ENCODE peak calls at places on chromosomes 2 and 18, in ten cellular contexts. C is H1, M is sigmoid colon, Z is endothelial cell of umbilical vein, V is GM12891, O is HCT116, K is breast epithelium, W is Panc1, G is stomach, A is K562. E is an unnamed sample.

GRCh38 chr18:9994701-9995100 is 80.9 kb downstream of the VAPA start:
- DNase-seq in K (no peak), G (no peak), W (no peak), O (no peak), A (no peak), M (no peak), V (no peak), C (no peak), Z (no peak), E (no peak)

GRCh38 chr2:11398710-11399109 is 54.3 kb upstream of the ROCK2 start:
- DNase-seq in G (peak), A (no peak), C (no peak), W (no peak), O (no peak), V (no peak), M (no peak), Z (no peak), K (no peak), E (peak)

GRCh38 chr2:165469417-165469816 is at the start of gene CSRNP3:
- DNase-seq in K (peak), M (peak), W (no peak), Z (peak), V (no peak), A (no peak), G (peak), C (peak), O (peak), E (peak)

GRCh38 chr2:112803691-112804521 is 19.6 kb upstream of the IL1A start:
- DNase-seq in C (no peak), G (no peak), A (peak), K (no peak), W (no peak), M (no peak), Z (no peak), O (no peak), V (no peak), E (no peak)

GRCh38 chr2:24353933-24354332 is 6.4 kb downstream of the ITSN2 start:
- DNase-seq in K (no peak), Z (no peak), W (no peak), O (no peak), G (no peak), V (no peak), C (no peak), A (no peak), M (no peak), E (no peak)

GRCh38 chr2:111667542-111668273 is 216.3 kb downstream of the ANAPC1 start:
- DNase-seq in G (peak), C (no peak), W (peak), K (no peak), O (no peak), A (no peak), V (no peak), M (no peak), Z (peak), E (peak)

GRCh38 chr18:75533954-75534353 is 106.5 kb upstream of the SMIM21 start:
- DNase-seq in V (no peak), A (no peak), M (no peak), K (no peak), G (no peak), O (no peak), Z (no peak), C (no peak), W (no peak), E (no peak)

GRCh38 chr2:43305006-43305405 is 78.6 kb upstream of the ZFP36L2 start:
- DNase-seq in G (no peak), K (no peak), M (peak), Z (peak), A (no peak), O (no peak), V (no peak), W (no peak), C (no peak), E (no peak)

GRCh38 chr2:20635698-20636584 is 15.0 kb downstream of the HS1BP3 start:
- DNase-seq in Z (peak), K (peak), O (peak), C (peak), M (peak), G (peak), V (peak), A (peak), W (no peak), E (peak)

GRCh38 chr2:33371304-33372090 is 105.0 kb upstream of the RASGRP3 start:
- DNase-seq in O (no peak), G (no peak), C (no peak), W (no peak), A (no peak), M (no peak), V (no peak), K (no peak), Z (no peak), E (no peak)

GRCh38 chr2:204175552-204176271 is 239.1 kb downstream of the ICOS start:
- DNase-seq in W (no peak), Z (no peak), O (no peak), V (no peak), M (no peak), A (no peak), K (no peak), C (no peak), G (no peak), E (no peak)

GRCh38 chr18:31876707-31877106 is 66.2 kb downstream of the TRAPPC8 start:
- DNase-seq in V (no peak), C (no peak), G (no peak), Z (no peak), K (no peak), W (no peak), M (no peak), O (no peak), A (no peak), E (no peak)

GRCh38 chr18:62460851-62461300 is 61.9 kb upstream of the ZCCHC2 start:
- DNase-seq in K (no peak), G (no peak), V (no peak), W (no peak), A (no peak), Z (no peak), M (no peak), C (no peak), O (no peak), E (peak)

GRCh38 chr2:177232098-177232704 is 19.6 kb downstream of the HNRNPA3 start:
- DNase-seq in K (no peak), C (no peak), W (no peak), Z (no peak), A (no peak), M (no peak), G (no peak), O (no peak), V (no peak), E (no peak)

GRCh38 chr2:177225965-177226360 is 13.4 kb downstream of the HNRNPA3 start:
- DNase-seq in K (no peak), W (no peak), Z (no peak), O (no peak), A (no peak), V (no peak), C (no peak), G (no peak), M (no peak), E (no peak)

GRCh38 chr2:177234267-177234666 is 21.7 kb downstream of the HNRNPA3 start:
- DNase-seq in K (no peak), A (no peak), W (no peak), G (no peak), O (no peak), V (no peak), Z (no peak), M (no peak), C (no peak), E (no peak)

GRCh38 chr2:177231270-177231669 is 18.7 kb downstream of the HNRNPA3 start:
- DNase-seq in O (no peak), Z (no peak), W (no peak), V (no peak), C (no peak), G (no peak), M (no peak), A (no peak), K (no peak), E (no peak)

DNA sequence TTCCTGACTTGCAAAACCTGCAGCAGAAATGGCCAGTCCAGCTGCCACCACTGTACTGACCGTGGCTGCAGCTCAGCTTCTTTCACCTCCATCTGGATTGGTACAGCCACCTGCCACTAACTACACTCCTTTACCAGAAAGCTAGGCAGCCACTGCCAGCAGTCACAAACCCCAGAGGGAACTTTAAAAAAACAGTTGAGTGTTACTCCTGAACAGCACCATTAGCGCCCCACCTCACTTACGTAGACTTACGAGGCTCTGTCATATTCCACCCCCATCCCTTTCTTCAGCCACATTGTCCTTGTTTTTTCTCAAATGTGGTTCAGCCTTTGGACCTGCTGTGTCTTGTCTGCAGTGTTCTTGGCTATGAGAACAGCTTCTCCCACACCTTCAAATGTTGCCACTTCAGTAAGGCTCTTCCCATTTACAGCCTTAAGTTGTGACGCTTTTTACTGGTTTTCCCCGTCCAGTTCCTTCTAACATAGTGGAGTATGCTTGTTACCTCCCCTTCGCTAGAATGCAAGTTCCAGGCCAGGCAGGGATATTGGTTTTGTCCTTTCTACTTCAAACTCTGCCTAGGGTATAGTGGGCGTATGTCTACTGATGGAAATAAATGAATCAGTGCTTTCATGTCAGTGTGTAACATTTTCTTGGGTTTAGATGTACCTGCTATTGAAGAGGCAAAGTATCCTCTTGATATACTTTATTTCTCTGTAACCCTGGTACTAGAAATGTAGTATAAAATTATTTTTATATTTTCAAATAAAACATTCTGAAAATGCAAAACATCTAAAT is 17.1 kb downstream of the HNRNPA3 start:
- DNase-seq in W (no peak), C (no peak), O (no peak), Z (no peak), A (no peak), G (no peak), K (no peak), V (no peak), M (no peak), E (no peak)
- TF ChIP-seq POLR2AphosphoS5 in W (no peak), C (no peak), O (no peak), Z (no peak), A (peak), G (no peak), K (peak), V (peak), M (no peak), E (no peak)

DNA sequence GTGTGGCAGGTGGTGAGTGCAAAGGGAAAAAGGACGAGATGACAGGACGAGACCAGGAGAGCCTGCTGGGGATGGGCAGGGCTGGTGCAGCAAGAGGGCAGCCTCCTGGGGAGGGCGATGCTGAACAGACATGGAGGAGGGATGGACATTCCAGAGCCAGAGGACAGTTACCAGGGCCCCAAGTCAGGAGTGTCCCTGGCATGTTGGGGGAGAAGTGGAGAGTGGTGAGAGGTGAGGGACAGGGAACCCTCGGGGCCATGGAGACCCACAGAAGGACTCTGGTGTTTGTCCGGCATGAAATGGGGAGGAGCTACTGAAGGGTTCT is 19.0 kb downstream of the MTERF4 start:
- DNase-seq in G (no peak), O (no peak), C (no peak), Z (no peak), V (no peak), A (no peak), W (no peak), M (no peak), K (no peak), E (no peak)
- TF ChIP-seq POLR2AphosphoS5 in G (no peak), O (no peak), C (no peak), Z (no peak), V (no peak), A (no peak), W (no peak), M (no peak), K (no peak), E (no peak)

GRCh38 chr2:85538507-85539360 is at the start of gene MAT2A:
- DNase-seq in W (no peak), M (peak), O (peak), K (peak), G (peak), C (peak), V (peak), A (peak), Z (peak), E (peak)
- TF ChIP-seq POLR2AphosphoS5 in W (peak), M (peak), O (peak), K (peak), G (peak), C (peak), V (peak), A (peak), Z (peak), E (peak)

DNA sequence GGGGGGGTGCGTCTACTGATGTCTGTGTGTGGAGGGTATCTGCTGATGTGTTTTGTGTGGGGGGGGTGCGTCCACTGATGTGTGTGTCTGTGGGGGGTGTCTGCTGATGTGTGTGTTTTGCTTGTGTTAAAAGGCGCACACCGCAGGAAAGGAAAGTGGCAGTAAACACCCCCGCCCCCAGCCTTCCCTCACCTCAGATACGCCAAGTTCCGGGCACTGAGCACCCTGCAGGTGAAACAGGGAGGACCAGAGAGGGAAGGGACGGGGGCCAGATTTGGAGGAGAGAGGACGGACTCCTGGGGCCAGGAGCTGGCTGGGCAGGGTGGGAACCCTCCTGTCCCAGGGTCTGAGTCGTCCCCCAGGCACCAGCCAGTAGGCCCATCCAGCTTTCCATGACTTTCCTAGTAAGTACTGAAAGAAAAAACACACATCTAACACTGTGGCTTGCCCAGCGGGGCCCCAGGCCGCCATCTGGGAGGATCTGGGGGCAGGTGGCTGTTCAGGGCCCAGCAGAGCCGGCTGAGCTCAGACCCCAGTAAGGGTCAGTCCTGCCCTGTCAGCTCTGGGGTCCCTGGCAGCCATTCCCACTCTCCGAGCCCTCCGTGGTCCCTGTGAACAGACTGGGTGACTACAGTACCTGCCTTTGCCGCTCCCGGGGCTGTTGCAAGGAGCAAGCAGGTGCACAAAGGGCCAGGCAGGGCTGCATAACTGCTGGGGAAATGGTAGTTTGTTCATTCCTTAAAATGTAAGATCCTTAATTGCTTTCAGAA is 126.9 kb downstream of the NFATC1 start:
- DNase-seq in M (peak), C (no peak), W (no peak), G (no peak), A (no peak), K (peak), Z (no peak), V (no peak), O (no peak), E (no peak)
- TF ChIP-seq POLR2AphosphoS5 in M (no peak), C (no peak), W (no peak), G (no peak), A (no peak), K (no peak), Z (no peak), V (no peak), O (no peak), E (no peak)